ENCODE peak calls at places on chromosomes 13 and 19, in four cellular contexts. M, I, H and F are unnamed samples.

GRCh38 chr19:40523322-40524047 is 53.2 kb upstream of the SHKBP1 start:
- DNase-seq in M (peak), I (no peak), H (no peak), F (peak)

GRCh38 chr19:53511933-53512374 is 26.0 kb upstream of the ZNF331 start:
- DNase-seq in M (peak), I (peak), H (no peak), F (peak)

GRCh38 chr13:40381935-40382764 is 284.3 kb downstream of the FOXO1 start:
- DNase-seq in M (no peak), I (no peak), H (no peak), F (no peak)

GRCh38 chr13:95137096-95137495 is 164.2 kb downstream of the ABCC4 start:
- DNase-seq in M (no peak), I (no peak), H (no peak), F (no peak)

GRCh38 chr13:24161010-24161775 is 673 bp downstream of the SPATA13 start:
- DNase-seq in M (peak), I (no peak), H (no peak), F (no peak)

GRCh38 chr19:1045247-1045603 is 5.3 kb downstream of the ABCA7 start:
- DNase-seq in M (peak), I (no peak), H (no peak), F (no peak)

GRCh38 chr13:114017028-114017630 is 43.3 kb upstream of the C13orf46 start:
- DNase-seq in M (no peak), I (no peak), H (no peak), F (peak)

GRCh38 chr19:45215391-45216191 is 29.6 kb downstream of the EXOC3L2 start:
- DNase-seq in M (no peak), I (no peak), H (no peak), F (no peak)

GRCh38 chr13:43057653-43058317 is 34.4 kb downstream of the DNAJC15 start:
- DNase-seq in M (peak), I (no peak), H (no peak), F (no peak)

GRCh38 chr13:106038752-106039151 is 496.7 kb downstream of the EFNB2 start:
- DNase-seq in M (no peak), I (no peak), H (no peak), F (no peak)

GRCh38 chr13:98746968-98747367 is 5.5 kb downstream of the SLC15A1 start:
- DNase-seq in M (peak), I (no peak), H (no peak), F (no peak)

GRCh38 chr19:14826006-14826405 is 9.0 kb downstream of the OR7A5 start:
- DNase-seq in M (no peak), I (no peak), H (no peak), F (no peak)

GRCh38 chr13:42495256-42495655 is 78.7 kb upstream of the TNFSF11 start:
- DNase-seq in M (no peak), I (no peak), H (no peak), F (no peak)

GRCh38 chr13:24618219-24618955 is 61.8 kb upstream of the ATP12A start:
- DNase-seq in M (no peak), I (no peak), H (peak), F (no peak)

GRCh38 chr13:66992683-66993082 is 237.5 kb downstream of the PCDH9 start:
- DNase-seq in M (no peak), I (no peak), H (no peak), F (no peak)

GRCh38 chr13:112575680-112576079 is 12.3 kb downstream of the TUBGCP3 start:
- DNase-seq in M (no peak), I (no peak), H (no peak), F (no peak)

GRCh38 chr13:66446413-66446812 is 783.7 kb downstream of the PCDH9 start:
- DNase-seq in M (no peak), I (no peak), H (no peak), F (no peak)

GRCh38 chr19:47608908-47609879 is at the start of gene BICRA:
- DNase-seq in M (peak), I (no peak), H (no peak), F (peak)

GRCh38 chr19:20422616-20423205 is 142.9 kb downstream of the ZNF737 start:
- DNase-seq in M (no peak), I (no peak), H (no peak), F (no peak)

GRCh38 chr13:26017196-26017921 is 34.5 kb downstream of the SHISA2 start:
- DNase-seq in M (no peak), I (no peak), H (no peak), F (no peak)

GRCh38 chr13:80778302-80778701 is 437.4 kb upstream of the SPRY2 start:
- DNase-seq in M (no peak), I (no peak), H (no peak), F (no peak)

GRCh38 chr19:7500811-7501450 is 12.1 kb upstream of the PEX11G start:
- DNase-seq in M (peak), I (peak), H (no peak), F (peak)

GRCh38 chr13:89982406-89983085 is 1364.9 kb upstream of the MIR17HG start:
- DNase-seq in M (no peak), I (no peak), H (no peak), F (no peak)

GRCh38 chr13:99150575-99151370 is 49.9 kb upstream of the UBAC2 start:
- DNase-seq in M (no peak), I (no peak), H (no peak), F (no peak)

GRCh38 chr13:75339635-75340374 is 142.2 kb downstream of the TBC1D4 start:
- DNase-seq in M (peak), I (no peak), H (no peak), F (no peak)

GRCh38 chr13:50074843-50075242 is 59.6 kb downstream of the KCNRG start:
- DNase-seq in M (no peak), I (no peak), H (no peak), F (no peak)

GRCh38 chr19:19514215-19514633 is 1.1 kb downstream of the TSSK6 start:
- DNase-seq in M (no peak), I (no peak), H (no peak), F (no peak)

GRCh38 chr19:38974599-38975213 is 836 bp downstream of the FBXO17 start:
- DNase-seq in M (no peak), I (no peak), H (no peak), F (no peak)

GRCh38 chr13:40228981-40229380 is 437.5 kb downstream of the FOXO1 start:
- DNase-seq in M (no peak), I (no peak), H (no peak), F (no peak)

GRCh38 chr19:1864480-1865171 is 1.2 kb upstream of the KLF16 start:
- DNase-seq in M (peak), I (no peak), H (no peak), F (no peak)

GRCh38 chr19:2315121-2315817 is 7.3 kb upstream of the LINGO3 start:
- DNase-seq in M (no peak), I (no peak), H (no peak), F (no peak)

GRCh38 chr13:98509271-98510155 is 67.4 kb downstream of the STK24 start:
- DNase-seq in M (peak), I (no peak), H (peak), F (no peak)

GRCh38 chr19:55467236-55468053 is 2.9 kb upstream of the C19orf85 start:
- DNase-seq in M (peak), I (no peak), H (no peak), F (no peak)

GRCh38 chr13:52924241-52925148 is 76.1 kb upstream of the PCDH8 start:
- DNase-seq in M (peak), I (no peak), H (no peak), F (no peak)

GRCh38 chr19:35436477-35437141 is 11.4 kb upstream of the FFAR2 start:
- DNase-seq in M (no peak), I (no peak), H (no peak), F (no peak)

GRCh38 chr13:92196566-92197256 is 798.3 kb downstream of the GPC5 start:
- DNase-seq in M (no peak), I (no peak), H (no peak), F (no peak)

GRCh38 chr13:36344173-36344572 is 2.0 kb downstream of the SPART start:
- DNase-seq in M (no peak), I (no peak), H (no peak), F (no peak)

GRCh38 chr13:30376426-30377311 is 45.6 kb upstream of the UBE2L5 start:
- DNase-seq in M (no peak), I (no peak), H (peak), F (no peak)

DNA sequence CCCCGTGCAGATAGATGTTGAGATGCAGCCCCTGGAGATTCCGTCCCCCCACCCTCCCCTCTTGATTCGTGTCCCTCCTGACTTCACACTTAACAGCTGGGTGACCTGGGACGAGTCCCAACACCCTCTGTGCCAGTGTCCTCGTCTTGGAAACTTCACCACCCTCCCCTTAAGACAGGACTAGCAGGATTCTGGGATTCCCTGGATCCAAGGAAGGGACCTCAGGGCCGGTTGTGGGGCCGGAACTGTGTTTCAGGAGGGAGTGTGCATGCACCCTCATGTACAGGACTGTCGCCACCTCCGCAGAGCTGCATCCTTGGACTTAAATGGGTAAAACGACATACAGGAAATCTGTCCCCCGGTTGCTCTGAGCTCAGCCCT is 952 bp downstream of the MYO9B start:
- DNase-seq in M (no peak), I (no peak), H (no peak), F (no peak)
- TF ChIP-seq SUZ12 in M (no peak), I (no peak), H (no peak), F (no peak)

GRCh38 chr19:4638828-4639530 is at the start of gene TNFAIP8L1:
- DNase-seq in M (peak), I (peak), H (peak), F (peak)

GRCh38 chr19:4641132-4641531 is 1.8 kb downstream of the TNFAIP8L1 start:
- DNase-seq in M (no peak), I (no peak), H (no peak), F (no peak)

GRCh38 chr19:4638330-4638729 is 986 bp upstream of the TNFAIP8L1 start:
- DNase-seq in M (no peak), I (no peak), H (no peak), F (no peak)

GRCh38 chr19:4640247-4641000 is 1.1 kb downstream of the TNFAIP8L1 start:
- DNase-seq in M (peak), I (no peak), H (no peak), F (no peak)

GRCh38 chr19:4639531-4640246 is 373 bp downstream of the TNFAIP8L1 start:
- DNase-seq in M (peak), I (no peak), H (no peak), F (no peak)
- TF ChIP-seq ZNF274 in M (peak), I (no peak), H (no peak), F (no peak)

DNA sequence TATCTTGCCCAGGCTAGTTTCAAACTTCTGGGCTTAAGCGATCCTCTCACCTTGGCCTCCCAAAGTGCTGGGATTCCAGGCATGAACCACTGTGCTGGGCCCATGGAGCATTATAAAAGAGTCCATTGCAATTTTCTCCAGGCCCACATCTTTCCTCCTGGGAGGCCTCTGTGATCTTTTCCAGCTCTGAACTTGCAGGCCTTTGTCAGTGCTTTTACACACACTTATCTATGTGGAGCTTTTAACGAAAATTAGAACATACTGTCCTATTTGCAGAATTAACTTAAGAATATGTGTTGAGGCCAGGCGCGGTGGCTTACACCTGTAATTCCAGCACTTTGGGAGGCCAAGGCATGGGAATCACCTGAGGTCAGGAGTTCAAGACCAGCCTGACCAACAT is 23.9 kb downstream of the TDRD12 start:
- DNase-seq in M (no peak), I (no peak), H (no peak), F (no peak)
- TF ChIP-seq SUZ12 in M (no peak), I (no peak), H (no peak), F (no peak)

DNA sequence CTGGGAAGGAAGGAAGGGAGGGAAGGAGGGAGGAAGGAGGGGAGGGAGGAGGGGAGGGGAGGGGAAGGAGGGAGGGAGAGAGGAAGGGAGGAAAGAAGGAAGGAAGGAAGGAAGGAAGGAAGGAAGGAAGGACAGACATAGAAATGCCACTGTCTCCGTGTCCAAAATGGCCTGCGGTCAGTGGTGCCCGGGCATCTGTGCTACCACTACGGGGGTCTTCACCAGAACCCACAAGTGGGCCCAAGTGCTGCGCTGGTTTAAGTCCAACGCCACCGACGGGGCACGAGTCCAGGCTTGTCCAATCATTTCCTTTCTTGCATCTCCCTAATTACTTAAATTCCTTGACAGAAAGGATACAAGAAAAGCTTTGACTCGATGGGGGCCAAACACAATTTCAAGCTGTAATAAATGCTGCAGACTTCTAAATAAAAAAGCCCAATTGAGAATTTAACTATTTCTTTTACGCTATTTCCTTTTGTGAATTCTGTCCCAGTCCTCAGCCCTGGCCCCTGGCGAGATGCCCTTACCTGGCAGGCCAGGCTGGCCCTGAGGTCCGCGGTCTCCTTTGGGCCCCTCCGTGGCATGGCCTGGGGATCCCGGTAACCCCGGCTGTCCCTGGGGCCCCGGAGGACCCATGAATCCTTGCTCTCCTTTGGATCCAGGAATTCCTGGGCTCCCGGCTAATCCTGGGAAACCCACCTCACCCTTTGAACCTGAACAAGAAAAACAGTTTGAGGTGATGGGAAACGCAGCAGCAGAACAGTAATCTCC is 136.8 kb downstream of the COL4A1 start:
- DNase-seq in M (no peak), I (no peak), H (no peak), F (no peak)
- TF ChIP-seq ZNF274 in M (no peak), I (no peak), H (no peak), F (no peak)

GRCh38 chr19:23699521-23699860 is 12.5 kb upstream of the ZNF675 start:
- DNase-seq in M (no peak), I (no peak), H (no peak), F (no peak)

GRCh38 chr19:23698711-23699520 is 11.9 kb upstream of the ZNF675 start:
- DNase-seq in M (no peak), I (no peak), H (no peak), F (no peak)
- TF ChIP-seq SUZ12 in M (no peak), I (no peak), H (no peak), F (no peak)

DNA sequence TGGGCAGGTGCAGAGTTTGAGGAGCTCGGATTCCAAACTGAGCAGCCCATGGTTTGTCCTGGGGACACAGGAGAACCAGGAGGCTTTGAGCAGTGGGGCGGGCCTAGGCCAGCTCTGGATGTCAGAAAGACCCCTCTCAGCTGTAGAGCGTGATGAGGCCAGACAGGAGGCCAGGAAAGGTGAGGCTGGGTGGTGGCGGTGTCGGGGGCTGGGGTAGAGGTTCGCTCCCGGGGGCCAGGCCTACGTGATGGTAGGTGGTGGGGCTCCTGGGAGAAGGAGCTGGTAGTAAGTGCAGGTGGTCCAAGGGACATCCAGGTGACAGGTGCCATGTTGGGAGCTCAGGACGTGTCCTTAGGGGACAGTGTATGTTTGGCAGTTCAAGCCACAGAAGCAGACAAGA is 13.5 kb upstream of the PTOV1 start:
- DNase-seq in M (no peak), I (no peak), H (no peak), F (no peak)
- TF ChIP-seq ZNF274 in M (no peak), I (no peak), H (no peak), F (no peak)

GRCh38 chr19:13022111-13022858 is 27.0 kb downstream of the NFIX start:
- DNase-seq in M (no peak), I (no peak), H (no peak), F (no peak)

GRCh38 chr19:13024126-13024957 is 29.1 kb downstream of the NFIX start:
- DNase-seq in M (no peak), I (no peak), H (no peak), F (no peak)

GRCh38 chr19:13023666-13024065 is 28.4 kb downstream of the NFIX start:
- DNase-seq in M (no peak), I (no peak), H (no peak), F (no peak)

GRCh38 chr19:13024958-13025653 is 29.8 kb downstream of the NFIX start:
- DNase-seq in M (no peak), I (no peak), H (no peak), F (no peak)

DNA sequence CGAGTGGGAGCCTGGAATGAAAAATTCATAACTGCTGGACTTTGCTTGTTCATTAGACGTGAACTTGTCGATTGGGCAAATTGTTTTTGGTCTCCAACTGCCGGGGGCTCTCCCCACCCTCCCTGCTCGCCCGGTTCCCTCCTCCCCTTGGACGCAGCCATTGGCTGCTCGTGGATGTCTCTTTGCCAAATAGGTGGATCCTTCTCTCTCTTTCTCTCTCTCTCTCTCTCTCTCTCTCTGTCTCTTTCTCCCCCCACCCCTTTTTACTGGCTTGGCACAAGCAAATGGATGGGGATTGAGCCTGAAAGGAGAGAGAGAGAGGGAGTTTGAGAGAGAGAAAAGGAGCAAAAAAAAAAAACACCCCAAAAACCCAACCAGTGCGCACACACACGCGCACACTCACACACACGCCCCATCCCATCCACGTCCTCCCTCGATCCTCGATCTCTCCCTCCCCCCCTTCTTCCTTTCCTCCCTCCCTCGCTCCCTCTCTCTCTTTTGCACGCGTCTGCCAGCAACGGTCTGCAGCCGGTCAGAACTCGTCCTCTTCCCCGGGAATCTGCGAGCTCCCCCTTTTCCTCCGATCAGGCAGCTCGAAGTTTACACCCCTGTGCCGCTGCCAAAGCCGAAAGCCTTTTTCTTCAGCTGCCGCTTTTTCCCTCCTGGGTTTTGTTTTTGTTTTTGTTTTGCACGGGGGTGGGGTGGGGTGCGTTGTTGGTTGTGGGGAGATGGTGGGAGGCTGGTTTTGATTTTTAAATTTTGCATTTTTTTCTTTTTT is 27.8 kb downstream of the NFIX start:
- DNase-seq in M (peak), I (no peak), H (no peak), F (no peak)
- TF ChIP-seq SUZ12 in M (no peak), I (peak), H (no peak), F (no peak)

GRCh38 chr19:18059297-18059696 is 27.4 kb downstream of the IL12RB1 start:
- DNase-seq in M (no peak), I (no peak), H (no peak), F (no peak)

GRCh38 chr19:18062043-18062442 is 24.7 kb downstream of the IL12RB1 start:
- DNase-seq in M (no peak), I (no peak), H (no peak), F (no peak)

GRCh38 chr19:18059902-18060301 is 26.8 kb downstream of the IL12RB1 start:
- DNase-seq in M (no peak), I (no peak), H (no peak), F (no peak)

GRCh38 chr19:18058208-18059009 is 28.3 kb downstream of the IL12RB1 start:
- DNase-seq in M (peak), I (peak), H (no peak), F (peak)

DNA sequence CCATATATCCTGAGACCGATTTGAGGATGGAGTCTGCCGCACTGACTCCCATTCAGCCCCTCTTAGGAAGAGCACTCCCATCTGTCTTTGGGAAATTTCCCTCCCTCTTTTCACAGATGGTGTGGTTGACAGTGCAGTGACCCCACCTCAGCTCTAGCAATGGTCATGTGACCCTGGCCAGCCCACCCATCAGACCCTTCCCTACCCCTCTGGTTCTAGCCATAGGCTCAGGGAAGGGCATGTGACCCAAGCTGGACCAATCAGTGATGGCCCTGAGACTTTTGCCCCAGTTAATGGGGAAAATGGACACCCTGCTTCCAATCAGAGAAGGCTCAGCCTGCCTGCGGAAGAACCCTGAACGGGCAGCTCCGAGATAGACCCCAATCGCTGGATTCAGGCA is 26.3 kb downstream of the IL12RB1 start:
- DNase-seq in M (no peak), I (no peak), H (no peak), F (no peak)
- TF ChIP-seq ZNF274 in M (no peak), I (no peak), H (no peak), F (no peak)